ENCODE peak calls at places on chromosome 1, in eight cellular contexts. X is HEK293T; O is activated CD4-positive, CD25-positive, alpha-beta regulatory T cell; E is GM19239; J is stimulated activated CD4-positive, alpha-beta T cell treated with anti-CD3 and anti-CD28 coated beads, Interleukin-15, amount 100 ng/mL, for 1 hour; R is NCI-H524; F is non-pigmented ciliary epithelial cell; A is T follicular helper cell. Z is an unnamed sample.

GRCh38 chr1:116373451-116374339 is 651 bp downstream of the ATP1A1 start:
- DNase-seq in X (peak; percentile 48), E (no peak), A (peak; percentile 34), R (peak; percentile 45), F (no peak), J (peak; percentile 46), O (peak; percentile 20), Z (peak; percentile 44)

GRCh38 chr1:227558807-227559186 is 4.6 kb upstream of the ZNF678 start:
- DNase-seq in O (no peak), F (no peak), X (no peak), A (no peak), J (no peak), R (no peak), E (no peak), Z (no peak)

GRCh38 chr1:12567288-12567819 is 50.7 kb downstream of the DHRS3 start:
- DNase-seq in X (no peak), F (no peak), A (no peak), E (no peak), O (no peak), R (no peak), J (no peak), Z (no peak)

GRCh38 chr1:163036661-163037060 is 32.5 kb upstream of the RGS4 start:
- DNase-seq in F (no peak), E (no peak), R (no peak), O (no peak), X (no peak), J (no peak), A (no peak), Z (peak; percentile 4)

GRCh38 chr1:3541465-3541864 is 69.8 kb downstream of the MEGF6 start:
- DNase-seq in J (no peak), F (no peak), A (no peak), O (no peak), E (no peak), R (no peak), X (no peak), Z (no peak)

GRCh38 chr1:227998374-227999055 is 8.3 kb upstream of the WNT3A start:
- DNase-seq in J (no peak), F (no peak), O (no peak), X (no peak), R (no peak), E (no peak), A (no peak), Z (no peak)

GRCh38 chr1:67741121-67741520 is 56.1 kb downstream of the GADD45A start:
- DNase-seq in E (no peak), A (no peak), O (no peak), R (no peak), J (no peak), X (no peak), F (no peak), Z (no peak)

GRCh38 chr1:38038836-38039235 is 7.8 kb downstream of the POU3F1 start:
- DNase-seq in A (no peak), X (no peak), J (no peak), E (no peak), R (no peak), F (no peak), O (no peak), Z (peak; percentile 80)

GRCh38 chr1:37292789-37293188 is 181.6 kb upstream of the ZC3H12A start:
- DNase-seq in F (no peak), E (no peak), R (no peak), A (no peak), O (no peak), X (no peak), J (no peak), Z (no peak)

GRCh38 chr1:228366851-228367741 is 39.5 kb downstream of the TRIM11 start:
- DNase-seq in F (no peak), A (no peak), J (no peak), E (no peak), X (no peak), R (no peak), O (no peak), Z (no peak)

GRCh38 chr1:62450301-62450700 is 13.5 kb downstream of the USP1 start:
- DNase-seq in O (no peak), F (no peak), R (no peak), X (no peak), E (no peak), J (no peak), A (no peak), Z (no peak)

GRCh38 chr1:201461783-201462441 is 7.1 kb downstream of the PHLDA3 start:
- DNase-seq in O (no peak), R (no peak), E (no peak), J (no peak), X (peak; percentile 61), F (peak; percentile 98), A (no peak), Z (peak; percentile 97)

GRCh38 chr1:67544921-67545320 is 114.7 kb upstream of the SERBP1 start:
- DNase-seq in X (no peak), E (no peak), J (no peak), O (no peak), A (no peak), F (no peak), R (no peak), Z (no peak)

GRCh38 chr1:206612129-206612876 is at the start of gene EIF2D:
- DNase-seq in A (peak; percentile 91), R (peak; percentile 91), J (peak; percentile 95), E (peak; percentile 96), F (peak; percentile 54), O (peak; percentile 89), X (peak; percentile 100), Z (peak; percentile 95)

GRCh38 chr1:202216691-202217090 is 23.1 kb downstream of the LGR6 start:
- DNase-seq in A (no peak), E (no peak), X (no peak), J (no peak), O (no peak), R (no peak), F (no peak), Z (no peak)

GRCh38 chr1:171081220-171081993 is 9.3 kb upstream of the FMO3 start:
- DNase-seq in R (peak; percentile 57), J (no peak), A (no peak), E (no peak), F (peak; percentile 18), X (no peak), O (no peak), Z (peak; percentile 24)

GRCh38 chr1:30809514-30810263 is 52.1 kb upstream of the LAPTM5 start:
- DNase-seq in A (no peak), X (no peak), J (no peak), R (no peak), O (no peak), E (no peak), F (peak; percentile 58), Z (peak; percentile 68)

GRCh38 chr1:151494741-151495281 is 16.4 kb upstream of the CGN start:
- DNase-seq in R (no peak), J (no peak), E (no peak), A (no peak), F (no peak), X (no peak), O (no peak), Z (peak; percentile 87)

GRCh38 chr1:154329152-154329521 is 3.8 kb downstream of the ATP8B2 start:
- DNase-seq in O (no peak), F (no peak), E (no peak), A (no peak), R (no peak), J (no peak), X (no peak), Z (no peak)

GRCh38 chr1:230509281-230509977 is 83.3 kb upstream of the PGBD5 start:
- DNase-seq in A (no peak), F (peak; percentile 80), E (no peak), O (no peak), R (peak; percentile 45), J (no peak), X (no peak), Z (peak; percentile 47)

GRCh38 chr1:162753001-162753658 is 37.4 kb upstream of the HSD17B7 start:
- DNase-seq in R (no peak), O (no peak), E (no peak), F (no peak), A (no peak), J (no peak), X (no peak), Z (no peak)

GRCh38 chr1:240719953-240720700 is 108.2 kb upstream of the GREM2 start:
- DNase-seq in F (no peak), A (no peak), X (no peak), E (no peak), O (no peak), J (no peak), R (no peak), Z (no peak)

GRCh38 chr1:180601512-180601911 is 30.3 kb upstream of the XPR1 start:
- DNase-seq in J (no peak), E (no peak), X (no peak), F (no peak), O (no peak), A (no peak), R (no peak), Z (no peak)

GRCh38 chr1:50591598-50591997 is 168.4 kb upstream of the DMRTA2 start:
- DNase-seq in A (no peak), J (no peak), O (no peak), F (no peak), R (no peak), X (no peak), E (no peak), Z (no peak)

GRCh38 chr1:32204943-32205361 is 519 bp upstream of the IQCC start:
- DNase-seq in R (no peak), E (no peak), J (no peak), F (no peak), O (no peak), X (no peak), A (no peak), Z (no peak)

GRCh38 chr1:44485229-44485932 is 80.3 kb downstream of the RNF220 start:
- DNase-seq in X (no peak), J (no peak), A (no peak), E (no peak), O (no peak), F (peak; percentile 58), R (peak; percentile 11), Z (no peak)

GRCh38 chr1:55530749-55531478 is 315.8 kb upstream of the USP24 start:
- DNase-seq in J (no peak), F (no peak), E (no peak), A (no peak), R (no peak), X (no peak), O (no peak), Z (no peak)